ENCODE peak calls at places on chromosomes 6 and 20, in eight cellular contexts. Y, S, B, X, M, P, L and G are unnamed samples.
A peak's percentile ranks its signal among the peaks of the same experiment; 100 is the strongest.

GRCh38 chr6:3751019-3751729 is at the start of gene PXDC1:
- DNase-seq in Y (no peak), L (no peak), B (peak; percentile 66), M (no peak), S (no peak), P (no peak), X (no peak), G (peak; percentile 29)

GRCh38 chr20:10961651-10962288 is 288.0 kb upstream of the JAG1 start:
- DNase-seq in S (no peak), B (no peak), M (no peak), Y (no peak), X (no peak), P (no peak), L (no peak), G (no peak)

GRCh38 chr20:11168026-11168425 is 494.2 kb upstream of the JAG1 start:
- DNase-seq in B (no peak), L (no peak), M (no peak), S (no peak), Y (no peak), P (no peak), X (no peak), G (no peak)

GRCh38 chr6:79066828-79067227 is 11.2 kb downstream of the PHIP start:
- DNase-seq in S (no peak), X (no peak), B (no peak), L (no peak), M (no peak), Y (no peak), P (no peak), G (no peak)

GRCh38 chr6:17268114-17268513 is 13.0 kb upstream of the RBM24 start:
- DNase-seq in L (no peak), P (no peak), S (no peak), Y (no peak), X (peak; percentile 86), M (no peak), B (no peak), G (no peak)

GRCh38 chr6:137589067-137589848 is 95.1 kb upstream of the OLIG3 start:
- DNase-seq in L (no peak), M (no peak), P (no peak), X (peak; percentile 7), S (no peak), Y (peak; percentile 57), B (peak; percentile 29), G (peak; percentile 57)

GRCh38 chr6:303263-303662 is 11.0 kb downstream of the DUSP22 start:
- DNase-seq in B (no peak), P (no peak), L (no peak), S (no peak), Y (no peak), X (no peak), M (no peak), G (no peak)

GRCh38 chr6:149393002-149393679 is 6.9 kb upstream of the SUMO4 start:
- DNase-seq in B (no peak), Y (no peak), L (no peak), M (no peak), P (no peak), S (no peak), X (peak; percentile 24), G (no peak)

GRCh38 chr6:89351632-89352328 is 742 bp downstream of the UBE2J1 start:
- DNase-seq in M (no peak), L (no peak), S (no peak), Y (no peak), P (no peak), B (peak; percentile 32), X (no peak), G (no peak)

GRCh38 chr6:146546440-146546839 is 2.8 kb downstream of the RAB32 start:
- DNase-seq in B (peak; percentile 44), X (peak; percentile 91), M (no peak), S (no peak), Y (no peak), L (no peak), P (no peak), G (peak; percentile 86)

GRCh38 chr6:167479967-167480653 is 155.2 kb downstream of the TTLL2 start:
- DNase-seq in S (peak; percentile 38), L (no peak), Y (no peak), X (no peak), M (no peak), P (peak; percentile 49), B (no peak), G (no peak)

GRCh38 chr20:21503345-21503744 is 10.5 kb downstream of the NKX2-2 start:
- DNase-seq in X (peak; percentile 83), B (no peak), L (no peak), P (no peak), M (no peak), S (no peak), Y (no peak), G (no peak)

GRCh38 chr6:101909376-101909775 is 515.9 kb downstream of the GRIK2 start:
- DNase-seq in X (no peak), P (no peak), S (no peak), M (no peak), L (no peak), Y (no peak), B (no peak), G (no peak)

GRCh38 chr20:8305449-8305978 is 173.4 kb downstream of the PLCB1 start:
- DNase-seq in B (peak; percentile 71), X (no peak), S (peak; percentile 11), Y (peak; percentile 67), L (peak; percentile 15), P (peak; percentile 12), M (peak; percentile 54), G (peak; percentile 64)

GRCh38 chr6:83767033-83767432 is 58.1 kb upstream of the SNAP91 start:
- DNase-seq in L (no peak), X (no peak), M (no peak), S (no peak), P (no peak), Y (no peak), B (no peak), G (no peak)

GRCh38 chr6:129943637-129944271 is 74.6 kb upstream of the L3MBTL3 start:
- DNase-seq in L (no peak), B (no peak), P (no peak), X (no peak), S (no peak), M (no peak), Y (no peak), G (no peak)

GRCh38 chr6:27736686-27737085 is 175.5 kb downstream of the OR2B2 start:
- DNase-seq in Y (no peak), L (no peak), S (no peak), X (no peak), M (no peak), P (no peak), B (no peak), G (no peak)

GRCh38 chr20:63116412-63117106 is 99.4 kb downstream of the YTHDF1 start:
- DNase-seq in X (no peak), L (no peak), S (no peak), Y (no peak), M (no peak), B (peak; percentile 64), P (no peak), G (peak; percentile 35)

GRCh38 chr20:3446779-3447178 is 24.0 kb upstream of the ATRN start:
- DNase-seq in Y (peak; percentile 6), B (no peak), L (no peak), X (no peak), M (no peak), S (no peak), P (no peak), G (no peak)

GRCh38 chr6:35613762-35614161 is 75.0 kb downstream of the FKBP5 start:
- DNase-seq in S (no peak), M (no peak), X (no peak), B (no peak), L (no peak), Y (no peak), P (no peak), G (no peak)

GRCh38 chr6:35605600-35605999 is 83.1 kb downstream of the FKBP5 start:
- DNase-seq in L (no peak), X (no peak), B (no peak), Y (no peak), M (no peak), S (no peak), P (no peak), G (no peak)

GRCh38 chr6:35611235-35611634 is 77.5 kb downstream of the FKBP5 start:
- DNase-seq in M (no peak), S (no peak), L (no peak), X (peak; percentile 87), B (peak; percentile 24), Y (no peak), P (no peak), G (peak; percentile 81)

GRCh38 chr6:35607517-35608233 is 81.0 kb downstream of the FKBP5 start:
- DNase-seq in P (no peak), L (no peak), B (no peak), S (no peak), M (no peak), Y (no peak), X (no peak), G (no peak)

DNA sequence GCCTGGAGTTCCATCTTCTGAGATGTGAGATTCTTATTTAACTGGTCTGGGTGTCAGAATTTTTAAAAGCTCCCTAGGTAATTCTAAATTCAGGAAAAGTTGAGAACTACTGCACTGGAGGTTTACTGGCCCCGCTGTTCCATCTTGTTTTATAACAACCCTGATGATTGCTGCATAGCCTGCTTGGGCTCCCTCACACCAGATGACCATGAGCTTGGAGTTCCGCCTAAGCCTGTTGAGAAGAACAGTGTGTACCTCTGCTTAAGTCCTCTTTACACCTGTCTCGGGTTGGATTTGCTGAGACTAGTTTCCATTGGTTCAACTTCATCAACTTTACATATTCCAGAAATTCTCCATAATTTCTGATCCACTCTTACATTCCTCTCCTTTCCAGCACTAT is 77.9 kb downstream of the FKBP5 start:
- DNase-seq in P (no peak), M (no peak), L (no peak), S (no peak), Y (no peak), X (no peak), B (peak; percentile 23), G (no peak)
- H3K27ac ChIP-seq in P (no peak overlapping the region), M (no peak overlapping the region), L (peak overlapping the region; percentile 43), S (no peak overlapping the region), Y (no peak overlapping the region), X (no peak overlapping the region), B (peak overlapping the region; percentile 6), G (peak overlapping the region; percentile 55)

GRCh38 chr6:52566853-52567279 is 10.0 kb downstream of the TRAM2 start:
- DNase-seq in P (no peak), M (peak; percentile 35), S (no peak), B (peak; percentile 36), X (peak; percentile 91), L (no peak), Y (no peak), G (no peak)
- H3K4me1 ChIP-seq in P (peaks cover 95% of the 10 kb centered on the region), M (peaks cover 37% of the 10 kb centered on the region), S (peaks cover 97% of the 10 kb centered on the region), B (peaks cover 51% of the 10 kb centered on the region), X (peaks cover 53% of the 10 kb centered on the region), L (peaks cover 99% of the 10 kb centered on the region), Y (no peaks in the 10 kb centered on the region), G (peaks cover 24% of the 10 kb centered on the region)

GRCh38 chr6:65638047-65638831 is 68.8 kb downstream of the EYS start:
- DNase-seq in M (no peak), S (no peak), L (no peak), B (peak; percentile 51), X (no peak), P (no peak), Y (no peak), G (peak; percentile 58)
- TF ChIP-seq CTCF in M (no peak), S (no peak), L (no peak), B (peak; percentile 34), X (no peak), P (no peak), Y (no peak), G (no peak)

DNA sequence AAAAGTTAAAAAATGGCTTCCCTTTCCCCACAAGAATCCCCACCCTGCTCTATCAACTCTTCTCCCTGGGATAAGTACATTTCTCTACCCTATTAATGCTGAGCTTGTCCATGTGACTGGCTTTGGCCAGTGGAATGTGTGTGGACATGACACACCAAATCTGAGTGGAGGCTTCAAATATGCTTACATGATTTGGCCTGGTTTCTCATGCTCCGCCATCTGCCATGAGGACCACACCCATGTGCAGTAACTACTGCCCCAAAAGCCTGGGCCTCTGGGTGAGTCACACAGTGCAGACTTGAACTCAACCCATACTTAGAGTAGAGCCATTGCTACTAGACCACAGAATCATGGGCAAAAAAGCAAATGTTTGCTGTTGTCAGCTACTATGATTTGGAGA is 65.4 kb downstream of the PRND start:
- DNase-seq in P (no peak), M (no peak), B (no peak), Y (no peak), L (no peak), S (no peak), X (peak; percentile 20), G (no peak)
- H3K27ac ChIP-seq in P (no peak overlapping the region), M (no peak overlapping the region), B (no peak overlapping the region), Y (no peak overlapping the region), L (no peak overlapping the region), S (no peak overlapping the region), X (no peak overlapping the region), G (no peak overlapping the region)